ENCODE peak calls at places on chromosome 18, in six cellular contexts. I, C, D, K, F and T are unnamed samples.
A peak's percentile ranks its signal among the peaks of the same experiment; 100 is the strongest.

GRCh38 chr18:50356036-50356945 is 18.6 kb upstream of the SKA1 start:
- DNase-seq in K (peak; percentile 38), D (no peak), F (no peak), C (no peak), I (peak; percentile 20), T (no peak)

GRCh38 chr18:79583984-79584401 is 95.6 kb upstream of the CTDP1 start:
- DNase-seq in I (no peak), K (peak; percentile 19), F (no peak), C (no peak), D (peak; percentile 7), T (peak; percentile 57)

GRCh38 chr18:57430166-57430958 is 4.8 kb upstream of the ONECUT2 start:
- DNase-seq in C (no peak), D (no peak), F (peak; percentile 72), K (peak; percentile 42), I (no peak), T (no peak)

GRCh38 chr18:1062592-1062991 is 157.9 kb downstream of the ADCYAP1 start:
- DNase-seq in I (peak; percentile 19), C (no peak), K (no peak), F (peak; percentile 65), D (no peak), T (no peak)

GRCh38 chr18:80009661-80010550 is 21.5 kb upstream of the TXNL4A start:
- DNase-seq in C (no peak), K (peak; percentile 55), I (peak; percentile 98), F (no peak), D (no peak), T (no peak)

GRCh38 chr18:37160038-37160745 is 331.3 kb downstream of the KIAA1328 start:
- DNase-seq in I (no peak), K (no peak), C (no peak), D (no peak), F (no peak), T (no peak)

GRCh38 chr18:56233595-56233994 is 404.8 kb downstream of the TXNL1 start:
- DNase-seq in I (peak; percentile 89), C (no peak), F (no peak), K (no peak), D (no peak), T (no peak)

GRCh38 chr18:6397931-6398566 is 16.7 kb downstream of the L3MBTL4 start:
- DNase-seq in C (no peak), K (no peak), F (no peak), D (no peak), I (no peak), T (no peak)

GRCh38 chr18:45456076-45457066 is 158.9 kb upstream of the SLC14A2 start:
- DNase-seq in K (no peak), I (no peak), C (no peak), F (no peak), D (peak; percentile 18), T (no peak)

GRCh38 chr18:46369323-46369722 is 265.1 kb downstream of the HAUS1 start:
- DNase-seq in K (no peak), D (no peak), I (no peak), F (peak; percentile 55), C (no peak), T (no peak)

GRCh38 chr18:54112356-54112755 is 112.1 kb downstream of the MBD2 start:
- DNase-seq in K (no peak), I (peak; percentile 28), F (no peak), C (no peak), D (no peak), T (no peak)

GRCh38 chr18:67672142-67672541 is 155.6 kb upstream of the DSEL start:
- DNase-seq in D (no peak), C (no peak), F (no peak), K (no peak), I (peak; percentile 23), T (no peak)

GRCh38 chr18:61831071-61831470 is 61.7 kb downstream of the RNF152 start:
- DNase-seq in K (no peak), I (peak; percentile 30), F (no peak), C (no peak), D (no peak), T (no peak)

GRCh38 chr18:61833978-61834377 is 58.8 kb downstream of the RNF152 start:
- DNase-seq in I (peak; percentile 20), D (no peak), F (no peak), C (no peak), K (no peak), T (no peak)

GRCh38 chr18:61829108-61829507 is 63.7 kb downstream of the RNF152 start:
- DNase-seq in C (no peak), K (no peak), F (no peak), I (no peak), D (no peak), T (peak; percentile 49)

GRCh38 chr18:61832858-61833257 is 59.9 kb downstream of the RNF152 start:
- DNase-seq in F (no peak), D (no peak), C (no peak), I (no peak), K (no peak), T (no peak)

DNA sequence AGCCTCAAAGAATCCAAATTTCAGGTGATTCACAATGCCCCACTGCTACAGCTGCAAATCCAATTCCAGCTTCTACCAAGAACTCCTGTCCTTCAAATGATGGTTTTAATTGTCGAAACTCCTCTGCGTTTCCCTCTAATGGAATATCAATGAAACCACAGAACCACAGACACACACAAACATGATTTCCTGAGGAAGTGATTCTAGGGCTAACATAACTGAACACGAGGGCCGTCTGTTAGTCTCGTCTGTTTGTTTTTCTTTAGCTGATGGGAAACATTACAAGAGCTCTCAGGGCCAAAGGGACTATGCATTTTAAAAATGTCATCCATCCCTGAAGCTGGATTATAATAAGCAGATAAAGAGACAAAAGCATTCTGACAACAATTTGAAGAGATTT is 59.4 kb downstream of the RNF152 start:
- DNase-seq in D (no peak), K (no peak), F (no peak), I (peak; percentile 66), C (no peak), T (no peak)
- H3K4me1 ChIP-seq in D (no peaks in the 10 kb centered on the region), K (no peaks in the 10 kb centered on the region), F (no peaks in the 10 kb centered on the region), I (peaks cover 8% of the 10 kb centered on the region), C (peaks cover 18% of the 10 kb centered on the region), T (no peaks in the 10 kb centered on the region)

GRCh38 chr18:3634250-3634939 is 184.4 kb downstream of the TGIF1 start:
- DNase-seq in K (no peak), D (no peak), C (no peak), F (no peak), I (no peak), T (no peak)
- H3K27ac ChIP-seq in K (no peak overlapping the region), D (no peak overlapping the region), C (no peak overlapping the region), F (no peak overlapping the region), I (no peak overlapping the region), T (no peak overlapping the region)

GRCh38 chr18:47858607-47859006 is 71.9 kb downstream of the SMAD2 start:
- DNase-seq in C (no peak), K (no peak), I (no peak), F (no peak), D (no peak), T (no peak)
- H3K9me3 ChIP-seq in C (peaks cover 14% of the 10 kb centered on the region), K (no peaks in the 10 kb centered on the region), I (no peaks in the 10 kb centered on the region), F (peaks cover 6% of the 10 kb centered on the region), D (no peaks in the 10 kb centered on the region), T (peaks cover 43% of the 10 kb centered on the region)

DNA sequence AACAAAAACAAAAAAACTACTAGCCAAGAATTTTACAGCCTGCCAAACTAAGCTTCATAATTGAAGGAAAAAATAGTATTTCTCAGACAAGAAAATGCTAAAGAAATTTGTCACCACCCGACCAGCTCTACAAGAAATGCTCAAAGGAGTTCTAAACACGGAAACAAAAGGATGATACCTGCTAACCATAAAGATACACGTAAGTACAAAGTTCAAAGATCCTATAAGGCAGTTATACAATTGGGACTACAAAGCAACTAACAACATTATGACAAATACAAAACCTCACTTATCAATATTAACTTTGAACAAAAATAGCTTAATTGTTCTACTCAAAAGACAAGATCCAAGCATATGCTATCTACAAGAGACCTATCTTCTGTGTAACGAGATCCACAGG is 64.6 kb downstream of the TRAPPC8 start:
- DNase-seq in I (no peak), F (no peak), D (no peak), K (no peak), C (no peak), T (no peak)
- H3K4me1 ChIP-seq in I (no peaks in the 10 kb centered on the region), F (no peaks in the 10 kb centered on the region), D (no peaks in the 10 kb centered on the region), K (no peaks in the 10 kb centered on the region), C (no peaks in the 10 kb centered on the region), T (no peaks in the 10 kb centered on the region)

GRCh38 chr18:22507055-22507454 is 89.3 kb upstream of the CTAGE1 start:
- DNase-seq in F (no peak), C (no peak), K (no peak), I (no peak), D (no peak), T (no peak)

GRCh38 chr18:22503803-22504202 is 86.1 kb upstream of the CTAGE1 start:
- DNase-seq in I (peak; percentile 94), K (no peak), F (no peak), C (no peak), D (no peak), T (no peak)

GRCh38 chr18:22504665-22505064 is 87.0 kb upstream of the CTAGE1 start:
- DNase-seq in I (no peak), C (no peak), K (no peak), D (no peak), F (no peak), T (no peak)

GRCh38 chr18:22505136-22505535 is 87.4 kb upstream of the CTAGE1 start:
- DNase-seq in F (no peak), D (no peak), C (no peak), K (no peak), I (peak; percentile 38), T (no peak)

GRCh38 chr18:22504251-22504650 is 86.5 kb upstream of the CTAGE1 start:
- DNase-seq in D (no peak), C (no peak), I (no peak), K (no peak), F (no peak), T (no peak)
- H3K27ac ChIP-seq in D (no peak overlapping the region), C (no peak overlapping the region), I (no peak overlapping the region), K (no peak overlapping the region), F (no peak overlapping the region), T (peak overlapping the region; percentile 40)

GRCh38 chr18:74395630-74396251 is 61.4 kb downstream of the DIPK1C start:
- DNase-seq in C (no peak), K (no peak), F (no peak), I (peak; percentile 21), D (no peak), T (no peak)
- H3K9me3 ChIP-seq in C (no peaks in the 10 kb centered on the region), K (no peaks in the 10 kb centered on the region), F (no peaks in the 10 kb centered on the region), I (no peaks in the 10 kb centered on the region), D (no peaks in the 10 kb centered on the region), T (no peaks in the 10 kb centered on the region)